ENCODE peak calls at places on chromosomes 1 and 21, in five cellular contexts. B, Q, I, G and N are unnamed samples.

GRCh38 chr1:197924516-197925123 is 7.4 kb downstream of the LHX9 start:
- DNase-seq in B (no peak), Q (peak), I (no peak), G (no peak), N (no peak)

GRCh38 chr1:45325816-45326506 is 734 bp upstream of the HPDL start:
- DNase-seq in B (no peak), Q (no peak), I (no peak), G (no peak), N (no peak)

GRCh38 chr1:68525781-68526180 is 28.9 kb upstream of the DEPDC1 start:
- DNase-seq in B (no peak), Q (no peak), I (no peak), G (no peak), N (no peak)

GRCh38 chr21:45365608-45366241 is 39.2 kb upstream of the COL18A1 start:
- DNase-seq in B (no peak), Q (no peak), I (no peak), G (no peak), N (no peak)

GRCh38 chr1:20574686-20575543 is 14.0 kb upstream of the CDA start:
- DNase-seq in B (peak), Q (peak), I (no peak), G (peak), N (peak)

GRCh38 chr1:92329356-92330129 is 30.7 kb downstream of the RPAP2 start:
- DNase-seq in B (no peak), Q (no peak), I (no peak), G (no peak), N (no peak)

GRCh38 chr1:83901547-83902155 is 97.3 kb downstream of the TTLL7 start:
- DNase-seq in B (peak), Q (no peak), I (no peak), G (peak), N (no peak)

GRCh38 chr1:68136187-68136586 is 85.8 kb upstream of the DIRAS3 start:
- DNase-seq in B (no peak), Q (no peak), I (no peak), G (no peak), N (no peak)

GRCh38 chr1:67149179-67149770 is 14.5 kb upstream of the C1orf141 start:
- DNase-seq in B (peak), Q (peak), I (no peak), G (peak), N (peak)

GRCh38 chr1:100499412-100499811 is 38.5 kb upstream of the GPR88 start:
- DNase-seq in B (no peak), Q (no peak), I (no peak), G (no peak), N (no peak)

GRCh38 chr21:43872549-43873198 is 7.7 kb downstream of the AGPAT3 start:
- DNase-seq in B (no peak), Q (no peak), I (no peak), G (no peak), N (no peak)

GRCh38 chr1:225748479-225748878 is 29.1 kb upstream of the SRP9 start:
- DNase-seq in B (no peak), Q (no peak), I (no peak), G (no peak), N (no peak)

GRCh38 chr1:156848461-156849150 is 10.3 kb downstream of the INSRR start:
- DNase-seq in B (no peak), Q (no peak), I (no peak), G (peak), N (no peak)

GRCh38 chr1:160261526-160261877 is 847 bp downstream of the DCAF8 start:
- DNase-seq in B (peak), Q (peak), I (no peak), G (peak), N (no peak)

GRCh38 chr1:53518775-53519174 is 59.6 kb downstream of the DMRTB1 start:
- DNase-seq in B (no peak), Q (no peak), I (no peak), G (no peak), N (no peak)

GRCh38 chr21:38256599-38257302 is at the start of gene KCNJ15:
- DNase-seq in B (no peak), Q (no peak), I (no peak), G (no peak), N (no peak)

GRCh38 chr1:228099331-228099732 is 3.8 kb downstream of the C1orf35 start:
- DNase-seq in B (no peak), Q (no peak), I (no peak), G (no peak), N (no peak)

GRCh38 chr1:58443986-58444603 is 102.4 kb downstream of the OMA1 start:
- DNase-seq in B (no peak), Q (no peak), I (no peak), G (no peak), N (no peak)

GRCh38 chr1:84742653-84743052 is 52.4 kb upstream of the SSX2IP start:
- DNase-seq in B (no peak), Q (no peak), I (no peak), G (no peak), N (no peak)

GRCh38 chr1:145695781-145696629 is 11.2 kb downstream of the PDZK1 start:
- DNase-seq in B (peak), Q (no peak), I (no peak), G (no peak), N (no peak)

GRCh38 chr1:47616036-47616435 is 178.2 kb downstream of the FOXD2 start:
- DNase-seq in B (peak), Q (no peak), I (no peak), G (no peak), N (no peak)

GRCh38 chr1:152052606-152053005 is 15.8 kb upstream of the S100A11 start:
- DNase-seq in B (peak), Q (peak), I (peak), G (peak), N (peak)

GRCh38 chr1:53693773-53694717 is 44.9 kb downstream of the GLIS1 start:
- DNase-seq in B (no peak), Q (no peak), I (no peak), G (no peak), N (no peak)

GRCh38 chr1:14987829-14988603 is 165.5 kb upstream of the TMEM51 start:
- DNase-seq in B (no peak), Q (no peak), I (no peak), G (no peak), N (no peak)

GRCh38 chr1:229006121-229006870 is 264.6 kb upstream of the RAB4A start:
- DNase-seq in B (no peak), Q (no peak), I (no peak), G (no peak), N (no peak)

GRCh38 chr1:216566809-216567208 is 143.6 kb upstream of the USH2A start:
- DNase-seq in B (no peak), Q (no peak), I (no peak), G (no peak), N (no peak)

GRCh38 chr1:51924455-51924854 is 45.9 kb upstream of the NRDC start:
- DNase-seq in B (no peak), Q (no peak), I (no peak), G (no peak), N (no peak)
- H3K27ac ChIP-seq in B (no peak), Q (no peak), I (no peak), G (no peak), N (no peak)

GRCh38 chr1:203677771-203678170 is 51.1 kb downstream of the ATP2B4 start:
- DNase-seq in B (no peak), Q (no peak), I (no peak), G (no peak), N (no peak)

GRCh38 chr1:203680765-203681164 is 54.1 kb downstream of the ATP2B4 start:
- DNase-seq in B (no peak), Q (no peak), I (no peak), G (no peak), N (no peak)

GRCh38 chr1:203676455-203676854 is 49.8 kb downstream of the ATP2B4 start:
- DNase-seq in B (no peak), Q (no peak), I (no peak), G (no peak), N (no peak)

GRCh38 chr1:203681739-203682138 is 55.1 kb downstream of the ATP2B4 start:
- DNase-seq in B (no peak), Q (no peak), I (no peak), G (no peak), N (no peak)

GRCh38 chr1:203678943-203679661 is 52.5 kb downstream of the ATP2B4 start:
- DNase-seq in B (no peak), Q (no peak), I (no peak), G (no peak), N (no peak)
- TF ChIP-seq CTCF in B (no peak), Q (no peak), I (no peak), G (no peak), N (no peak)

DNA sequence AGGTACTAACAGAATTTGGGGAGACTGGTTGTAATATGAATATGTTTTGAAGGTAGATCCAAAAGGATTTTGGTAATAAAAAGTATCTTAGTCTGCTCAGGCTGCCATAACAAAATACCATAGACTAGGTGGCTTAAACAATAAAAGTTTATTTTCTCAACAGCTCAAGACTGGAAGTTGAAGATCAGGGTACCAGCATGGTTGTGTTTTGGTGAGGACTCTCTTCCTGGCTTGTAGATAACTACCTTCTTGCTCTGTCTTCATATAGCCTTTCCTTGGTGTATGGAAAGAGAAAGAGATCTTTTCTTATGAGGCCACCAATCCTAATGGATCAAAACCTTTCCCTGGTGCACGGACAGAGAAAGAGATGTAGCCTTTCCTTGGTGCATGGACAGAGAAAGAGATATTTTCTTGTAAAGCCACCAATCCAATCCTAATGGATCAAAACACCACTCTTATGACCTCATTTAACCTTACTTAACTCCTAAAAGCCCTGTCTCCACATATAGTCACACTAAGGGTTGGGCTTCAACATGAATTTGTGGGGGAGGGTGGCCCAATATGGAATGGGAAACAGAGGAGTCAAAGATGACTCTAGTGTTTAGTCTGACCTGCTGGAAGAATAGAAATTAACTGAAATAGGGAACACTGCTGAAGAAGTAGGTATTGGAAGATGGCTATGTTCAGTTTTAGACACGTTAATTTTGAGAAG is 5.4 kb upstream of the TSNAX start:
- DNase-seq in B (no peak), Q (no peak), I (no peak), G (no peak), N (no peak)
- H3K27ac ChIP-seq in B (no peak), Q (no peak), I (no peak), G (no peak), N (peak)

GRCh38 chr1:235831148-235831547 is 35.6 kb downstream of the LYST start:
- DNase-seq in B (no peak), Q (no peak), I (no peak), G (no peak), N (peak)

GRCh38 chr1:235832011-235832410 is 34.7 kb downstream of the LYST start:
- DNase-seq in B (no peak), Q (no peak), I (no peak), G (no peak), N (no peak)

GRCh38 chr1:235838021-235838420 is 28.7 kb downstream of the LYST start:
- DNase-seq in B (no peak), Q (no peak), I (no peak), G (no peak), N (no peak)

GRCh38 chr1:235834620-235835019 is 32.1 kb downstream of the LYST start:
- DNase-seq in B (no peak), Q (no peak), I (no peak), G (no peak), N (no peak)

DNA sequence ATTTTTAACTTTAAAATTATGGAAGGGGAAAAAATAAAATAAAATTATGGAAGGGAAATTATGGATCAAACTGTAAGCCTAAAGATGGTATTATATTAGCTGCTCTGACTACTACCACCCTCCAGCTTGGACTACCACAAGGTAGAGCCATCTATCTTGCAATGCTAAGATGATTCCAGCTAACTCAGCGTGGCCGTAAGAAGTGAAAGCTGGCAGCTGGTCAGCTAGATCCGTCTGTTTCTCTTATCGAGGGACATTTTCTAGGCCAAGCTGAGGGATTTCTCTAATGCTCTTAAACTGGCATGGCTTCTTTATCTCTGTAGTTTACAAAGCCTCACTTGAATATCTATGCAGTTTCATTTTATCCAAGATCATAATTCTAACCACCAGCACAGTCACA is 31.5 kb downstream of the LYST start:
- DNase-seq in B (peak), Q (no peak), I (no peak), G (peak), N (peak)
- TF ChIP-seq CTCF in B (no peak), Q (no peak), I (no peak), G (no peak), N (no peak)

GRCh38 chr1:226798427-226799411 is 59.6 kb upstream of the ITPKB start:
- DNase-seq in B (no peak), Q (peak), I (no peak), G (peak), N (no peak)
- H3K27ac ChIP-seq in B (no peak), Q (no peak), I (no peak), G (peak), N (no peak)

DNA sequence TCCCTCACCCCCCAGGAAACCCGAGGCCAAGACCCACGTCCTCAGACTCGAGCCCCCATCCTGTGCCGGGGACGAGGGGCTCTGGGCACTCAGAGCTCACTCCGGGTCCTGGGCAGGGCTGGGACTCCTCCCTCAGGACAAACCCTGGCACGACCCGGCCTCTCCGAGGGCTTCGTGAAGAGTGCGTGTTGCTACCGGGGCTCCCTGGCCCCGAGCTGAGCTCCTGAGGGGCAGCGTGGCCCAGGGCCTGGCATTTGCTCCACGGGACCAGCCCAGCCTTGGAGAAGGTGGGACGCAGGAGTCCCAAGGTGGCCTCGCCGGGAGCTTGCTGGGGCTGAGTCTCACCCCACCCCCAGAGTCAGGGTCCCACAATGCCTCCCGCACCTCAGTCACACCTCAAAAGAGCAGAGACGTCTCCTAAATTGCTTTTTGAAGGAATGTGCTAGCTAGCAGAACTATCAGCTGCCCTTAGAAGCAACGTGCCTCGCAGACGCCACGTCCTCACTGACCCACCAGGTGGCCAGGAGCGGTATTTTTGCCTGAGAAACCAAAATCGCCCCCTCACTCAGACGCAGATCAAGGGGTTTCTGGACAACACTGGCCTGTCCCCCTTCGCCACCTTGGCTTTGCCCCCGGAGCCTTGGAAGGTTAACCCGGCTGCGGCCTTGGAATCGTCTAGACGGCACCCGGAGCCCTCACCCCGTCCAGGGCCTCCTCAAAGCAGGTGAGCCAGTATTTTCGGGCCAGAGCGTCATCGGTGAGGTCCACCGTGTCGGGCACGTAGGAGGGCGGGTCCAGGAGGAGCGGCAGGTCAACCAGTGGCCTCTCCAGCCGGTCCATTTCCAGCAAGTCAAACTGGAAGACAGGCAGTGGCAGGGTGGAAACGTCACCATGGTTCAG is 11.3 kb downstream of the PANK4 start:
- DNase-seq in B (no peak), Q (no peak), I (no peak), G (no peak), N (no peak)
- TF ChIP-seq CTCF in B (no peak), Q (no peak), I (no peak), G (no peak), N (no peak)

GRCh38 chr1:201022178-201022823 is 1.2 kb downstream of the KIF21B start:
- DNase-seq in B (no peak), Q (peak), I (no peak), G (no peak), N (no peak)
- H3K27ac ChIP-seq in B (no peak), Q (peak), I (no peak), G (peak), N (peak)

GRCh38 chr1:241736387-241736786 is 84.3 kb downstream of the WDR64 start:
- DNase-seq in B (no peak), Q (no peak), I (no peak), G (no peak), N (no peak)
- TF ChIP-seq CTCF in B (no peak), Q (no peak), I (no peak), G (no peak), N (no peak)